ENCODE peak calls at places on chromosomes 1 and 21, in eight cellular contexts. One of them, this sample, is unnamed.

GRCh38 chr21:41170442-41170841 is 2.5 kb downstream of the BACE2 start:
- DNase-seq in activated CD8-positive, alpha-beta memory T cell treated with anti-CD3 and anti-CD28 coated beads, Interleukin-2, amount 50 U/mL, for 48 hours: no peak
- DNase-seq in uterus: peak; percentile 24
- DNase-seq in CD4-positive, alpha-beta T cell: no peak
- DNase-seq in ELF-1: no peak
- DNase-seq in ovary: no peak
- DNase-seq in COR-L47: no peak
- DNase-seq in stimulated activated CD4-positive, alpha-beta T cell treated with anti-CD3 and anti-CD28 coated beads, Interleukin-4, amount 100 ng/mL, for 1 hour: peak; percentile 13
- DNase-seq in this sample: no peak

GRCh38 chr1:240000634-240001033 is 91.0 kb upstream of the FMN2 start:
- DNase-seq in activated CD8-positive, alpha-beta memory T cell treated with anti-CD3 and anti-CD28 coated beads, Interleukin-2, amount 50 U/mL, for 48 hours: no peak
- DNase-seq in uterus: no peak
- DNase-seq in CD4-positive, alpha-beta T cell: no peak
- DNase-seq in ELF-1: no peak
- DNase-seq in ovary: no peak
- DNase-seq in COR-L47: no peak
- DNase-seq in stimulated activated CD4-positive, alpha-beta T cell treated with anti-CD3 and anti-CD28 coated beads, Interleukin-4, amount 100 ng/mL, for 1 hour: no peak
- DNase-seq in this sample: no peak

GRCh38 chr21:45866473-45867010 is 115.0 kb upstream of the COL6A1 start:
- DNase-seq in activated CD8-positive, alpha-beta memory T cell treated with anti-CD3 and anti-CD28 coated beads, Interleukin-2, amount 50 U/mL, for 48 hours: no peak
- DNase-seq in uterus: no peak
- DNase-seq in CD4-positive, alpha-beta T cell: no peak
- DNase-seq in ELF-1: no peak
- DNase-seq in ovary: no peak
- DNase-seq in COR-L47: no peak
- DNase-seq in stimulated activated CD4-positive, alpha-beta T cell treated with anti-CD3 and anti-CD28 coated beads, Interleukin-4, amount 100 ng/mL, for 1 hour: no peak
- DNase-seq in this sample: no peak

GRCh38 chr1:208910161-208910560 is 666.0 kb upstream of the PLXNA2 start:
- DNase-seq in activated CD8-positive, alpha-beta memory T cell treated with anti-CD3 and anti-CD28 coated beads, Interleukin-2, amount 50 U/mL, for 48 hours: no peak
- DNase-seq in uterus: no peak
- DNase-seq in CD4-positive, alpha-beta T cell: no peak
- DNase-seq in ELF-1: no peak
- DNase-seq in ovary: no peak
- DNase-seq in COR-L47: no peak
- DNase-seq in stimulated activated CD4-positive, alpha-beta T cell treated with anti-CD3 and anti-CD28 coated beads, Interleukin-4, amount 100 ng/mL, for 1 hour: no peak
- DNase-seq in this sample: no peak

GRCh38 chr1:101250656-101251272 is 13.9 kb downstream of the S1PR1 start:
- DNase-seq in activated CD8-positive, alpha-beta memory T cell treated with anti-CD3 and anti-CD28 coated beads, Interleukin-2, amount 50 U/mL, for 48 hours: no peak
- DNase-seq in uterus: no peak
- DNase-seq in CD4-positive, alpha-beta T cell: no peak
- DNase-seq in ELF-1: no peak
- DNase-seq in ovary: no peak
- DNase-seq in COR-L47: no peak
- DNase-seq in stimulated activated CD4-positive, alpha-beta T cell treated with anti-CD3 and anti-CD28 coated beads, Interleukin-4, amount 100 ng/mL, for 1 hour: no peak
- DNase-seq in this sample: no peak

GRCh38 chr1:53454019-53454418 is 5.2 kb upstream of the DMRTB1 start:
- DNase-seq in activated CD8-positive, alpha-beta memory T cell treated with anti-CD3 and anti-CD28 coated beads, Interleukin-2, amount 50 U/mL, for 48 hours: no peak
- DNase-seq in uterus: no peak
- DNase-seq in CD4-positive, alpha-beta T cell: no peak
- DNase-seq in ELF-1: no peak
- DNase-seq in ovary: no peak
- DNase-seq in COR-L47: no peak
- DNase-seq in stimulated activated CD4-positive, alpha-beta T cell treated with anti-CD3 and anti-CD28 coated beads, Interleukin-4, amount 100 ng/mL, for 1 hour: no peak
- DNase-seq in this sample: no peak

GRCh38 chr1:77899647-77900320 is 11.4 kb downstream of the NEXN start:
- DNase-seq in activated CD8-positive, alpha-beta memory T cell treated with anti-CD3 and anti-CD28 coated beads, Interleukin-2, amount 50 U/mL, for 48 hours: no peak
- DNase-seq in uterus: no peak
- DNase-seq in CD4-positive, alpha-beta T cell: no peak
- DNase-seq in ELF-1: no peak
- DNase-seq in ovary: no peak
- DNase-seq in COR-L47: no peak
- DNase-seq in stimulated activated CD4-positive, alpha-beta T cell treated with anti-CD3 and anti-CD28 coated beads, Interleukin-4, amount 100 ng/mL, for 1 hour: no peak
- DNase-seq in this sample: no peak

GRCh38 chr1:10431065-10431730 is 965 bp downstream of the CENPS start:
- DNase-seq in activated CD8-positive, alpha-beta memory T cell treated with anti-CD3 and anti-CD28 coated beads, Interleukin-2, amount 50 U/mL, for 48 hours: no peak
- DNase-seq in uterus: no peak
- DNase-seq in CD4-positive, alpha-beta T cell: no peak
- DNase-seq in ELF-1: no peak
- DNase-seq in ovary: no peak
- DNase-seq in COR-L47: no peak
- DNase-seq in stimulated activated CD4-positive, alpha-beta T cell treated with anti-CD3 and anti-CD28 coated beads, Interleukin-4, amount 100 ng/mL, for 1 hour: no peak
- DNase-seq in this sample: no peak

GRCh38 chr1:229485318-229485717 is 22.8 kb downstream of the NUP133 start:
- DNase-seq in activated CD8-positive, alpha-beta memory T cell treated with anti-CD3 and anti-CD28 coated beads, Interleukin-2, amount 50 U/mL, for 48 hours: no peak
- DNase-seq in uterus: no peak
- DNase-seq in CD4-positive, alpha-beta T cell: no peak
- DNase-seq in ELF-1: no peak
- DNase-seq in ovary: no peak
- DNase-seq in COR-L47: no peak
- DNase-seq in stimulated activated CD4-positive, alpha-beta T cell treated with anti-CD3 and anti-CD28 coated beads, Interleukin-4, amount 100 ng/mL, for 1 hour: no peak
- DNase-seq in this sample: no peak

GRCh38 chr1:107138767-107139445 is 1.9 kb upstream of the NTNG1 start:
- DNase-seq in activated CD8-positive, alpha-beta memory T cell treated with anti-CD3 and anti-CD28 coated beads, Interleukin-2, amount 50 U/mL, for 48 hours: no peak
- DNase-seq in uterus: no peak
- DNase-seq in CD4-positive, alpha-beta T cell: no peak
- DNase-seq in ELF-1: peak; percentile 4
- DNase-seq in ovary: no peak
- DNase-seq in COR-L47: no peak
- DNase-seq in stimulated activated CD4-positive, alpha-beta T cell treated with anti-CD3 and anti-CD28 coated beads, Interleukin-4, amount 100 ng/mL, for 1 hour: no peak
- DNase-seq in this sample: no peak

GRCh38 chr1:93051961-93052360 is 27.1 kb upstream of the MTF2 start:
- DNase-seq in activated CD8-positive, alpha-beta memory T cell treated with anti-CD3 and anti-CD28 coated beads, Interleukin-2, amount 50 U/mL, for 48 hours: no peak
- DNase-seq in uterus: no peak
- DNase-seq in CD4-positive, alpha-beta T cell: no peak
- DNase-seq in ELF-1: no peak
- DNase-seq in ovary: no peak
- DNase-seq in COR-L47: peak; percentile 6
- DNase-seq in stimulated activated CD4-positive, alpha-beta T cell treated with anti-CD3 and anti-CD28 coated beads, Interleukin-4, amount 100 ng/mL, for 1 hour: no peak
- DNase-seq in this sample: no peak

GRCh38 chr1:983736-984475 is 2.0 kb upstream of the PERM1 start:
- DNase-seq in activated CD8-positive, alpha-beta memory T cell treated with anti-CD3 and anti-CD28 coated beads, Interleukin-2, amount 50 U/mL, for 48 hours: peak; percentile 87
- DNase-seq in uterus: peak; percentile 58
- DNase-seq in CD4-positive, alpha-beta T cell: peak; percentile 48
- DNase-seq in ELF-1: no peak
- DNase-seq in ovary: peak; percentile 37
- DNase-seq in COR-L47: peak; percentile 12
- DNase-seq in stimulated activated CD4-positive, alpha-beta T cell treated with anti-CD3 and anti-CD28 coated beads, Interleukin-4, amount 100 ng/mL, for 1 hour: peak; percentile 69
- DNase-seq in this sample: no peak

GRCh38 chr1:184272178-184272866 is 114.5 kb upstream of the C1orf21 start:
- DNase-seq in activated CD8-positive, alpha-beta memory T cell treated with anti-CD3 and anti-CD28 coated beads, Interleukin-2, amount 50 U/mL, for 48 hours: no peak
- DNase-seq in uterus: no peak
- DNase-seq in CD4-positive, alpha-beta T cell: no peak
- DNase-seq in ELF-1: no peak
- DNase-seq in ovary: no peak
- DNase-seq in COR-L47: peak; percentile 4
- DNase-seq in stimulated activated CD4-positive, alpha-beta T cell treated with anti-CD3 and anti-CD28 coated beads, Interleukin-4, amount 100 ng/mL, for 1 hour: no peak
- DNase-seq in this sample: no peak

GRCh38 chr1:160127865-160128523 is 12.4 kb downstream of the ATP1A2 start:
- DNase-seq in activated CD8-positive, alpha-beta memory T cell treated with anti-CD3 and anti-CD28 coated beads, Interleukin-2, amount 50 U/mL, for 48 hours: no peak
- DNase-seq in uterus: no peak
- DNase-seq in CD4-positive, alpha-beta T cell: no peak
- DNase-seq in ELF-1: no peak
- DNase-seq in ovary: no peak
- DNase-seq in COR-L47: no peak
- DNase-seq in stimulated activated CD4-positive, alpha-beta T cell treated with anti-CD3 and anti-CD28 coated beads, Interleukin-4, amount 100 ng/mL, for 1 hour: no peak
- DNase-seq in this sample: no peak

GRCh38 chr1:45172015-45172414 is 34.4 kb downstream of the ZSWIM5 start:
- DNase-seq in activated CD8-positive, alpha-beta memory T cell treated with anti-CD3 and anti-CD28 coated beads, Interleukin-2, amount 50 U/mL, for 48 hours: no peak
- DNase-seq in uterus: no peak
- DNase-seq in CD4-positive, alpha-beta T cell: no peak
- DNase-seq in ELF-1: no peak
- DNase-seq in ovary: no peak
- DNase-seq in COR-L47: no peak
- DNase-seq in stimulated activated CD4-positive, alpha-beta T cell treated with anti-CD3 and anti-CD28 coated beads, Interleukin-4, amount 100 ng/mL, for 1 hour: no peak
- DNase-seq in this sample: no peak

GRCh38 chr1:54610048-54610447 is 13.3 kb downstream of the FAM151A start:
- DNase-seq in activated CD8-positive, alpha-beta memory T cell treated with anti-CD3 and anti-CD28 coated beads, Interleukin-2, amount 50 U/mL, for 48 hours: no peak
- DNase-seq in uterus: no peak
- DNase-seq in CD4-positive, alpha-beta T cell: no peak
- DNase-seq in ELF-1: peak; percentile 61
- DNase-seq in ovary: no peak
- DNase-seq in COR-L47: no peak
- DNase-seq in stimulated activated CD4-positive, alpha-beta T cell treated with anti-CD3 and anti-CD28 coated beads, Interleukin-4, amount 100 ng/mL, for 1 hour: no peak
- DNase-seq in this sample: no peak

GRCh38 chr21:45075606-45076244 is 1.3 kb downstream of the ADARB1 start:
- DNase-seq in activated CD8-positive, alpha-beta memory T cell treated with anti-CD3 and anti-CD28 coated beads, Interleukin-2, amount 50 U/mL, for 48 hours: no peak
- DNase-seq in uterus: no peak
- DNase-seq in CD4-positive, alpha-beta T cell: no peak
- DNase-seq in ELF-1: no peak
- DNase-seq in ovary: no peak
- DNase-seq in COR-L47: no peak
- DNase-seq in stimulated activated CD4-positive, alpha-beta T cell treated with anti-CD3 and anti-CD28 coated beads, Interleukin-4, amount 100 ng/mL, for 1 hour: no peak
- DNase-seq in this sample: no peak

GRCh38 chr1:217063065-217063908 is 340.1 kb upstream of the ESRRG start:
- DNase-seq in activated CD8-positive, alpha-beta memory T cell treated with anti-CD3 and anti-CD28 coated beads, Interleukin-2, amount 50 U/mL, for 48 hours: no peak
- DNase-seq in uterus: no peak
- DNase-seq in CD4-positive, alpha-beta T cell: no peak
- DNase-seq in ELF-1: no peak
- DNase-seq in ovary: no peak
- DNase-seq in COR-L47: no peak
- DNase-seq in stimulated activated CD4-positive, alpha-beta T cell treated with anti-CD3 and anti-CD28 coated beads, Interleukin-4, amount 100 ng/mL, for 1 hour: no peak
- DNase-seq in this sample: no peak

GRCh38 chr1:221611930-221612777 is 129.7 kb downstream of the DUSP10 start:
- DNase-seq in activated CD8-positive, alpha-beta memory T cell treated with anti-CD3 and anti-CD28 coated beads, Interleukin-2, amount 50 U/mL, for 48 hours: no peak
- DNase-seq in uterus: peak; percentile 83
- DNase-seq in CD4-positive, alpha-beta T cell: no peak
- DNase-seq in ELF-1: peak; percentile 91
- DNase-seq in ovary: peak; percentile 69
- DNase-seq in COR-L47: peak; percentile 34
- DNase-seq in stimulated activated CD4-positive, alpha-beta T cell treated with anti-CD3 and anti-CD28 coated beads, Interleukin-4, amount 100 ng/mL, for 1 hour: no peak
- DNase-seq in this sample: no peak

GRCh38 chr21:41564871-41565281 is 56.9 kb upstream of the TMPRSS2 start:
- DNase-seq in activated CD8-positive, alpha-beta memory T cell treated with anti-CD3 and anti-CD28 coated beads, Interleukin-2, amount 50 U/mL, for 48 hours: no peak
- DNase-seq in uterus: no peak
- DNase-seq in CD4-positive, alpha-beta T cell: no peak
- DNase-seq in ELF-1: no peak
- DNase-seq in ovary: no peak
- DNase-seq in COR-L47: no peak
- DNase-seq in stimulated activated CD4-positive, alpha-beta T cell treated with anti-CD3 and anti-CD28 coated beads, Interleukin-4, amount 100 ng/mL, for 1 hour: no peak
- DNase-seq in this sample: no peak

GRCh38 chr1:199811163-199811562 is 216.3 kb upstream of the NR5A2 start:
- DNase-seq in activated CD8-positive, alpha-beta memory T cell treated with anti-CD3 and anti-CD28 coated beads, Interleukin-2, amount 50 U/mL, for 48 hours: no peak
- DNase-seq in uterus: no peak
- DNase-seq in CD4-positive, alpha-beta T cell: no peak
- DNase-seq in ELF-1: peak; percentile 24
- DNase-seq in ovary: no peak
- DNase-seq in COR-L47: no peak
- DNase-seq in stimulated activated CD4-positive, alpha-beta T cell treated with anti-CD3 and anti-CD28 coated beads, Interleukin-4, amount 100 ng/mL, for 1 hour: no peak
- DNase-seq in this sample: no peak

GRCh38 chr1:149936992-149937705 is 470 bp upstream of the MTMR11 start:
- DNase-seq in activated CD8-positive, alpha-beta memory T cell treated with anti-CD3 and anti-CD28 coated beads, Interleukin-2, amount 50 U/mL, for 48 hours: no peak
- DNase-seq in uterus: no peak
- DNase-seq in CD4-positive, alpha-beta T cell: no peak
- DNase-seq in ELF-1: peak; percentile 48
- DNase-seq in ovary: no peak
- DNase-seq in COR-L47: no peak
- DNase-seq in stimulated activated CD4-positive, alpha-beta T cell treated with anti-CD3 and anti-CD28 coated beads, Interleukin-4, amount 100 ng/mL, for 1 hour: no peak
- DNase-seq in this sample: peak; percentile 70

GRCh38 chr1:224172229-224172628 is 10.8 kb upstream of the DEGS1 start:
- DNase-seq in activated CD8-positive, alpha-beta memory T cell treated with anti-CD3 and anti-CD28 coated beads, Interleukin-2, amount 50 U/mL, for 48 hours: no peak
- DNase-seq in uterus: no peak
- DNase-seq in CD4-positive, alpha-beta T cell: no peak
- DNase-seq in ELF-1: no peak
- DNase-seq in ovary: no peak
- DNase-seq in COR-L47: no peak
- DNase-seq in stimulated activated CD4-positive, alpha-beta T cell treated with anti-CD3 and anti-CD28 coated beads, Interleukin-4, amount 100 ng/mL, for 1 hour: no peak
- DNase-seq in this sample: no peak

GRCh38 chr1:15328785-15329480 is 80.8 kb upstream of the EFHD2 start:
- DNase-seq in activated CD8-positive, alpha-beta memory T cell treated with anti-CD3 and anti-CD28 coated beads, Interleukin-2, amount 50 U/mL, for 48 hours: no peak
- DNase-seq in uterus: peak; percentile 42
- DNase-seq in CD4-positive, alpha-beta T cell: no peak
- DNase-seq in ELF-1: peak; percentile 12
- DNase-seq in ovary: peak; percentile 72
- DNase-seq in COR-L47: no peak
- DNase-seq in stimulated activated CD4-positive, alpha-beta T cell treated with anti-CD3 and anti-CD28 coated beads, Interleukin-4, amount 100 ng/mL, for 1 hour: no peak
- DNase-seq in this sample: no peak

GRCh38 chr1:119903443-119903835 is 7.1 kb upstream of the ADAM30 start:
- DNase-seq in activated CD8-positive, alpha-beta memory T cell treated with anti-CD3 and anti-CD28 coated beads, Interleukin-2, amount 50 U/mL, for 48 hours: no peak
- DNase-seq in uterus: no peak
- DNase-seq in CD4-positive, alpha-beta T cell: no peak
- DNase-seq in ELF-1: no peak
- DNase-seq in ovary: no peak
- DNase-seq in COR-L47: no peak
- DNase-seq in stimulated activated CD4-positive, alpha-beta T cell treated with anti-CD3 and anti-CD28 coated beads, Interleukin-4, amount 100 ng/mL, for 1 hour: no peak
- DNase-seq in this sample: no peak

GRCh38 chr1:22850681-22851080 is 122.0 kb downstream of the LACTBL1 start:
- DNase-seq in activated CD8-positive, alpha-beta memory T cell treated with anti-CD3 and anti-CD28 coated beads, Interleukin-2, amount 50 U/mL, for 48 hours: no peak
- DNase-seq in uterus: no peak
- DNase-seq in CD4-positive, alpha-beta T cell: no peak
- DNase-seq in ELF-1: no peak
- DNase-seq in ovary: peak; percentile 45
- DNase-seq in COR-L47: no peak
- DNase-seq in stimulated activated CD4-positive, alpha-beta T cell treated with anti-CD3 and anti-CD28 coated beads, Interleukin-4, amount 100 ng/mL, for 1 hour: no peak
- DNase-seq in this sample: no peak

GRCh38 chr1:46183926-46184557 is 7.8 kb upstream of the P3R3URF start:
- DNase-seq in activated CD8-positive, alpha-beta memory T cell treated with anti-CD3 and anti-CD28 coated beads, Interleukin-2, amount 50 U/mL, for 48 hours: no peak
- DNase-seq in uterus: no peak
- DNase-seq in CD4-positive, alpha-beta T cell: no peak
- DNase-seq in ELF-1: no peak
- DNase-seq in ovary: no peak
- DNase-seq in COR-L47: no peak
- DNase-seq in stimulated activated CD4-positive, alpha-beta T cell treated with anti-CD3 and anti-CD28 coated beads, Interleukin-4, amount 100 ng/mL, for 1 hour: no peak
- DNase-seq in this sample: no peak

GRCh38 chr1:147627435-147628110 is 42.8 kb downstream of the ACP6 start:
- DNase-seq in activated CD8-positive, alpha-beta memory T cell treated with anti-CD3 and anti-CD28 coated beads, Interleukin-2, amount 50 U/mL, for 48 hours: peak; percentile 69
- DNase-seq in uterus: peak; percentile 43
- DNase-seq in CD4-positive, alpha-beta T cell: peak; percentile 35
- DNase-seq in ELF-1: peak; percentile 66
- DNase-seq in ovary: peak; percentile 45
- DNase-seq in COR-L47: peak; percentile 61
- DNase-seq in stimulated activated CD4-positive, alpha-beta T cell treated with anti-CD3 and anti-CD28 coated beads, Interleukin-4, amount 100 ng/mL, for 1 hour: peak; percentile 52
- DNase-seq in this sample: no peak

GRCh38 chr1:109137959-109138757 is 24.2 kb downstream of the ELAPOR1 start:
- DNase-seq in activated CD8-positive, alpha-beta memory T cell treated with anti-CD3 and anti-CD28 coated beads, Interleukin-2, amount 50 U/mL, for 48 hours: no peak
- DNase-seq in uterus: no peak
- DNase-seq in CD4-positive, alpha-beta T cell: no peak
- DNase-seq in ELF-1: no peak
- DNase-seq in ovary: no peak
- DNase-seq in COR-L47: no peak
- DNase-seq in stimulated activated CD4-positive, alpha-beta T cell treated with anti-CD3 and anti-CD28 coated beads, Interleukin-4, amount 100 ng/mL, for 1 hour: no peak
- DNase-seq in this sample: no peak